ENCODE peak calls at places on chromosomes 11 and 22, in nine cellular contexts. J is GDM1; K is substantia nigra; Q is AG09319; F is neural progenitor cell; E is Right ventricle myocardium superior; P is thyroid gland; N is AG04449; A is stimulated activated CD8-positive, alpha-beta memory T cell treated with anti-CD3 and anti-CD28 coated beads, Interleukin-4, amount 100 ng/mL, for 1 hour. U is an unnamed sample.

GRCh38 chr11:61429346-61429690 is 457 bp downstream of the CPSF7 start:
- DNase-seq in A (peak; percentile 38), J (peak; percentile 59), F (peak; percentile 93), P (peak; percentile 59), N (no peak), E (peak; percentile 76), K (no peak), Q (peak; percentile 22), U (peak; percentile 78)

GRCh38 chr11:46489668-46490560 is 98.3 kb upstream of the CHRM4 start:
- DNase-seq in J (peak; percentile 10), Q (no peak), E (no peak), F (peak; percentile 55), A (no peak), K (no peak), P (peak; percentile 10), N (no peak), U (peak; percentile 49)

GRCh38 chr22:33073989-33074391 is 15.8 kb upstream of the SYN3 start:
- DNase-seq in Q (no peak), P (no peak), J (no peak), E (no peak), A (no peak), F (no peak), N (no peak), K (no peak), U (no peak)

GRCh38 chr11:28963189-28963588 is 855.0 kb downstream of the METTL15 start:
- DNase-seq in N (peak; percentile 60), J (no peak), P (no peak), Q (peak; percentile 20), F (no peak), K (no peak), A (no peak), E (no peak), U (no peak)

GRCh38 chr11:86696004-86696403 is 23.6 kb upstream of the ME3 start:
- DNase-seq in A (no peak), E (no peak), J (no peak), F (no peak), N (no peak), K (no peak), Q (peak; percentile 85), P (no peak), U (no peak)

GRCh38 chr11:121466063-121466794 is 13.5 kb upstream of the SORL1-AS1 start:
- DNase-seq in N (peak; percentile 69), J (peak; percentile 9), P (peak; percentile 98), E (peak; percentile 86), K (no peak), A (no peak), F (peak; percentile 56), Q (peak; percentile 57), U (peak; percentile 92)

GRCh38 chr22:26648011-26648497 is 9.3 kb upstream of the MIAT start:
- DNase-seq in A (no peak), F (peak; percentile 94), J (no peak), Q (no peak), K (no peak), P (no peak), E (no peak), N (no peak), U (peak; percentile 87)

GRCh38 chr11:3859373-3859881 is 4.0 kb downstream of the STIM1 start:
- DNase-seq in J (peak; percentile 27), A (no peak), P (peak; percentile 50), N (no peak), E (peak; percentile 78), Q (no peak), F (no peak), K (no peak), U (peak; percentile 56)

GRCh38 chr11:33926954-33927552 is 35.2 kb upstream of the LMO2 start:
- DNase-seq in N (no peak), E (no peak), A (no peak), J (no peak), Q (no peak), P (no peak), F (no peak), K (no peak), U (no peak)

GRCh38 chr11:255816-256215 is 19.0 kb downstream of the PSMD13 start:
- DNase-seq in Q (no peak), K (no peak), J (no peak), A (no peak), E (no peak), P (no peak), N (no peak), F (no peak), U (no peak)

GRCh38 chr11:9868641-9869040 is 204.8 kb downstream of the SWAP70 start:
- DNase-seq in Q (no peak), P (no peak), F (no peak), E (no peak), A (no peak), J (no peak), N (no peak), K (no peak), U (no peak)

GRCh38 chr11:104897891-104898684 is at the start of gene CASP12:
- DNase-seq in K (no peak), F (no peak), E (no peak), J (no peak), N (no peak), P (no peak), A (no peak), Q (no peak), U (no peak)

GRCh38 chr11:59144096-59144495 is 1.4 kb downstream of the FAM111A start:
- DNase-seq in F (no peak), E (no peak), J (no peak), N (no peak), K (no peak), P (no peak), A (no peak), Q (no peak), U (no peak)

GRCh38 chr11:23192256-23192655 is 332.0 kb upstream of the CCDC179 start:
- DNase-seq in P (no peak), N (peak; percentile 5), F (no peak), K (no peak), J (no peak), A (no peak), Q (no peak), E (no peak), U (no peak)

GRCh38 chr11:72631806-72632731 is 42.2 kb downstream of the PDE2A start:
- DNase-seq in E (peak; percentile 83), P (no peak), N (no peak), F (no peak), A (no peak), Q (no peak), K (no peak), J (no peak), U (no peak)

GRCh38 chr11:1401656-1402221 is 12.0 kb downstream of the BRSK2 start:
- DNase-seq in Q (no peak), E (peak; percentile 75), J (peak; percentile 33), P (peak; percentile 65), A (no peak), F (peak; percentile 93), K (no peak), N (no peak), U (peak; percentile 77)

GRCh38 chr22:24208012-24208749 is 26.9 kb downstream of the SUSD2 start:
- DNase-seq in P (peak; percentile 63), N (peak; percentile 92), E (no peak), F (no peak), J (peak; percentile 31), Q (peak; percentile 84), K (no peak), A (no peak), U (no peak)

GRCh38 chr11:118341749-118342489 is 586 bp downstream of the CD3D start:
- DNase-seq in A (no peak), F (no peak), Q (no peak), N (no peak), J (no peak), P (no peak), E (no peak), K (no peak), U (no peak)

GRCh38 chr22:46574438-46574992 is 37.1 kb upstream of the CELSR1 start:
- DNase-seq in F (peak; percentile 0), K (no peak), Q (no peak), A (no peak), E (peak; percentile 28), N (no peak), J (no peak), P (no peak), U (no peak)

GRCh38 chr11:1130276-1131032 is 27.3 kb upstream of the MUC5AC start:
- DNase-seq in F (no peak), A (no peak), Q (no peak), J (no peak), K (no peak), E (no peak), N (no peak), P (no peak), U (no peak)

GRCh38 chr11:46560300-46561025 is 33.4 kb downstream of the AMBRA1 start:
- DNase-seq in N (no peak), P (no peak), K (no peak), E (no peak), J (no peak), Q (no peak), A (no peak), F (no peak), U (no peak)

GRCh38 chr22:31616315-31616980 is 45.6 kb downstream of the PISD start:
- DNase-seq in E (no peak), A (no peak), P (no peak), Q (no peak), J (no peak), K (no peak), N (no peak), F (no peak), U (no peak)

GRCh38 chr11:119373917-119374631 is 7.4 kb downstream of the USP2 start:
- DNase-seq in K (no peak), F (peak; percentile 89), E (peak; percentile 81), Q (no peak), P (peak; percentile 73), J (peak; percentile 53), A (no peak), N (peak; percentile 12), U (peak; percentile 88)

GRCh38 chr22:23790819-23791736 is 4.3 kb downstream of the SMARCB1 start:
- DNase-seq in N (no peak), E (peak; percentile 72), Q (peak; percentile 89), A (no peak), P (no peak), K (no peak), F (no peak), J (no peak), U (no peak)

GRCh38 chr11:60938500-60938899 is 13.5 kb downstream of the SLC15A3 start:
- DNase-seq in A (no peak), P (no peak), F (no peak), E (no peak), J (no peak), K (no peak), N (no peak), Q (no peak), U (no peak)

GRCh38 chr22:44584256-44584902 is 86.3 kb upstream of the RTL6 start:
- DNase-seq in N (no peak), Q (no peak), F (no peak), E (peak; percentile 50), P (no peak), J (no peak), A (no peak), K (no peak), U (peak; percentile 18)

GRCh38 chr11:3799143-3799542 is 1.8 kb upstream of the NUP98 start:
- DNase-seq in E (no peak), Q (no peak), A (no peak), K (no peak), P (no peak), N (no peak), F (no peak), J (no peak), U (no peak)

GRCh38 chr22:24548812-24549211 is 6.1 kb downstream of the GUCD1 start:
- DNase-seq in P (no peak), E (no peak), K (no peak), Q (no peak), J (no peak), N (no peak), A (no peak), F (no peak), U (no peak)